ENCODE peak calls at places on chromosome 19, in eight cellular contexts. A is lower lobe of right lung; E is Right ventricle myocardium inferior; B is pancreas; P is heart right ventricle; D is activated naive CD4-positive, alpha-beta T cell treated with anti-CD3 and anti-CD28 coated beads, Interleukin-2, amount 50 U/mL, for 72 hours; T is foreskin keratinocyte; X is HepG2. Q is an unnamed sample.

GRCh38 chr19:12867120-12868099 is 13.8 kb downstream of the DNASE2 start:
- ATAC-seq in P (peak), E (peak), A (peak), X (no peak), T (peak), D (peak), B (peak), Q (no peak)

GRCh38 chr19:4149518-4150288 is 3.7 kb upstream of the CREB3L3 start:
- ATAC-seq in X (no peak), T (no peak), A (peak), D (no peak), E (no peak), P (no peak), B (peak), Q (no peak)

GRCh38 chr19:29704562-29705558 is 10.2 kb downstream of the C19orf12 start:
- ATAC-seq in A (no peak), T (no peak), B (no peak), P (no peak), X (no peak), E (no peak), D (peak), Q (no peak)

GRCh38 chr19:17294051-17294891 is 9.0 kb downstream of the ABHD8 start:
- ATAC-seq in X (no peak), A (peak), D (no peak), B (no peak), P (no peak), T (peak), E (no peak), Q (no peak)

GRCh38 chr19:43407416-43408005 is 7.2 kb upstream of the TEX101 start:
- ATAC-seq in B (no peak), A (no peak), T (no peak), D (no peak), P (no peak), X (no peak), E (no peak), Q (no peak)

GRCh38 chr19:57903298-57904174 is 12.9 kb downstream of the ZNF417 start:
- ATAC-seq in T (no peak), E (no peak), X (peak), B (peak), D (no peak), A (peak), P (no peak), Q (peak)

GRCh38 chr19:6734096-6734696 is 3.2 kb downstream of the GPR108 start:
- ATAC-seq in P (no peak), E (no peak), B (no peak), D (no peak), T (no peak), X (no peak), A (no peak), Q (no peak)

GRCh38 chr19:54662730-54663129 is at the start of gene LILRB4:
- ATAC-seq in T (no peak), X (no peak), D (no peak), A (peak), E (peak), B (peak), P (peak), Q (no peak)

GRCh38 chr19:14450876-14451275 is 17.8 kb downstream of the PKN1 start:
- ATAC-seq in P (no peak), E (no peak), X (no peak), B (no peak), T (no peak), D (no peak), A (no peak), Q (no peak)

GRCh38 chr19:46753420-46754155 is 7.3 kb upstream of the STRN4 start:
- ATAC-seq in P (no peak), A (peak), E (no peak), T (peak), B (peak), D (peak), X (peak), Q (peak)

GRCh38 chr19:4067396-4068057 is 828 bp upstream of the ZBTB7A start:
- ATAC-seq in X (no peak), P (peak), A (peak), B (peak), E (peak), D (peak), T (no peak), Q (no peak)

GRCh38 chr19:3234800-3235199 is 10.3 kb downstream of the CELF5 start:
- ATAC-seq in T (no peak), P (no peak), A (no peak), D (no peak), B (no peak), E (no peak), X (peak), Q (peak)

GRCh38 chr19:1796395-1797142 is 15.5 kb downstream of the ATP8B3 start:
- ATAC-seq in E (no peak), X (peak), P (peak), B (no peak), A (no peak), T (no peak), D (no peak), Q (peak)

GRCh38 chr19:43438291-43439162 is 23.8 kb downstream of the TEX101 start:
- ATAC-seq in X (no peak), P (peak), A (peak), B (peak), T (peak), E (peak), D (peak), Q (peak)

GRCh38 chr19:3783660-3784584 is 2.3 kb downstream of the MATK start:
- ATAC-seq in D (peak), B (peak), E (no peak), A (peak), T (peak), P (peak), X (peak), Q (peak)

GRCh38 chr19:6586056-6586455 is 4.9 kb downstream of the CD70 start:
- ATAC-seq in B (no peak), T (no peak), E (no peak), P (no peak), D (no peak), A (no peak), X (no peak), Q (no peak)

GRCh38 chr19:18282021-18282787 is 782 bp upstream of the JUND start:
- ATAC-seq in D (peak), P (peak), B (peak), E (peak), T (no peak), X (peak), A (peak), Q (peak)

GRCh38 chr19:41641879-41642485 is 15.1 kb upstream of the CEACAM4 start:
- ATAC-seq in D (peak), T (peak), A (peak), P (no peak), X (peak), B (peak), E (no peak), Q (peak)

Q was measured in SK-N-SH treated with all-trans-retinoic acid at 6 μM for 48 hours.